ENCODE peak calls at places on chromosome 18, in seven cellular contexts. S, N, L, E, C, I and G are unnamed samples.
A peak's percentile ranks its signal among the peaks of the same experiment; 100 is the strongest.

GRCh38 chr18:29501952-29502351 is 1325.0 kb upstream of the CDH2 start:
- DNase-seq in S (no peak), N (no peak), L (no peak), E (no peak), C (no peak), I (no peak), G (no peak)

GRCh38 chr18:79580481-79581171 is 99.0 kb upstream of the CTDP1 start:
- DNase-seq in S (no peak), N (no peak), L (no peak), E (peak; percentile 72), C (no peak), I (peak; percentile 55), G (no peak)

GRCh38 chr18:3796434-3796833 is 346.5 kb downstream of the TGIF1 start:
- DNase-seq in S (no peak), N (no peak), L (no peak), E (no peak), C (no peak), I (no peak), G (no peak)

GRCh38 chr18:77316013-77316412 is 66.4 kb downstream of the GALR1 start:
- DNase-seq in S (no peak), N (no peak), L (no peak), E (no peak), C (no peak), I (no peak), G (no peak)

GRCh38 chr18:864872-865273 is 39.8 kb upstream of the ADCYAP1 start:
- DNase-seq in S (peak; percentile 39), N (peak; percentile 31), L (peak; percentile 64), E (no peak), C (peak; percentile 81), I (peak; percentile 81), G (peak; percentile 26)

GRCh38 chr18:44411277-44411900 is 269.3 kb upstream of the SETBP1 start:
- DNase-seq in S (no peak), N (no peak), L (no peak), E (no peak), C (no peak), I (no peak), G (no peak)

GRCh38 chr18:44143054-44143453 is 537.6 kb upstream of the SETBP1 start:
- DNase-seq in S (no peak), N (no peak), L (no peak), E (no peak), C (no peak), I (no peak), G (no peak)

GRCh38 chr18:5238371-5238758 is 41.3 kb upstream of the AKAIN1 start:
- DNase-seq in S (peak; percentile 18), N (no peak), L (peak; percentile 94), E (no peak), C (peak; percentile 63), I (peak; percentile 70), G (peak; percentile 16)

GRCh38 chr18:44320619-44321460 is 359.8 kb upstream of the SETBP1 start:
- DNase-seq in S (no peak), N (no peak), L (no peak), E (no peak), C (no peak), I (no peak), G (no peak)

GRCh38 chr18:34224423-34225217 is at the start of gene NOL4:
- DNase-seq in S (no peak), N (peak; percentile 79), L (peak; percentile 2), E (no peak), C (no peak), I (peak; percentile 67), G (peak; percentile 94)

GRCh38 chr18:51211552-51211951 is 14.1 kb upstream of the MEX3C start:
- DNase-seq in S (no peak), N (no peak), L (peak; percentile 11), E (no peak), C (no peak), I (no peak), G (no peak)

GRCh38 chr18:50796495-50796894 is 23.3 kb downstream of the MRO start:
- DNase-seq in S (no peak), N (no peak), L (peak; percentile 90), E (no peak), C (no peak), I (no peak), G (no peak)

GRCh38 chr18:27599202-27599829 is 414.2 kb upstream of the CHST9 start:
- DNase-seq in S (no peak), N (peak; percentile 2), L (peak; percentile 57), E (no peak), C (peak; percentile 83), I (no peak), G (no peak)

GRCh38 chr18:43161528-43161927 is 46.0 kb upstream of the RIT2 start:
- DNase-seq in S (no peak), N (no peak), L (no peak), E (no peak), C (no peak), I (no peak), G (no peak)

GRCh38 chr18:76412818-76413565 is 82.0 kb downstream of the ZNF516 start:
- DNase-seq in S (no peak), N (no peak), L (no peak), E (peak; percentile 50), C (no peak), I (peak; percentile 57), G (no peak)

GRCh38 chr18:12458761-12459160 is 51.0 kb downstream of the PRELID3A start:
- DNase-seq in S (no peak), N (no peak), L (no peak), E (no peak), C (no peak), I (no peak), G (no peak)

GRCh38 chr18:79203017-79203605 is 133.9 kb downstream of the ATP9B start:
- DNase-seq in S (no peak), N (no peak), L (no peak), E (no peak), C (no peak), I (no peak), G (no peak)

GRCh38 chr18:55100817-55101457 is 141.7 kb upstream of the CCDC68 start:
- DNase-seq in S (no peak), N (no peak), L (no peak), E (no peak), C (no peak), I (no peak), G (no peak)

GRCh38 chr18:45974088-45974536 is 7.0 kb upstream of the EPG5 start:
- DNase-seq in S (peak; percentile 52), N (peak; percentile 6), L (peak; percentile 78), E (no peak), C (peak; percentile 88), I (no peak), G (no peak)

GRCh38 chr18:28793911-28794310 is 617.0 kb upstream of the CDH2 start:
- DNase-seq in S (no peak), N (no peak), L (peak; percentile 58), E (no peak), C (no peak), I (no peak), G (no peak)

GRCh38 chr18:34153711-34154110 is 71.0 kb downstream of the NOL4 start:
- DNase-seq in S (no peak), N (no peak), L (peak; percentile 34), E (no peak), C (peak; percentile 80), I (no peak), G (no peak)

GRCh38 chr18:29962579-29962978 is 1080.0 kb downstream of the DSC3 start:
- DNase-seq in S (no peak), N (no peak), L (no peak), E (no peak), C (no peak), I (no peak), G (no peak)

GRCh38 chr18:12308386-12309100 is 502 bp downstream of the TUBB6 start:
- DNase-seq in S (no peak), N (no peak), L (peak; percentile 71), E (peak; percentile 96), C (no peak), I (peak; percentile 95), G (no peak)

DNA sequence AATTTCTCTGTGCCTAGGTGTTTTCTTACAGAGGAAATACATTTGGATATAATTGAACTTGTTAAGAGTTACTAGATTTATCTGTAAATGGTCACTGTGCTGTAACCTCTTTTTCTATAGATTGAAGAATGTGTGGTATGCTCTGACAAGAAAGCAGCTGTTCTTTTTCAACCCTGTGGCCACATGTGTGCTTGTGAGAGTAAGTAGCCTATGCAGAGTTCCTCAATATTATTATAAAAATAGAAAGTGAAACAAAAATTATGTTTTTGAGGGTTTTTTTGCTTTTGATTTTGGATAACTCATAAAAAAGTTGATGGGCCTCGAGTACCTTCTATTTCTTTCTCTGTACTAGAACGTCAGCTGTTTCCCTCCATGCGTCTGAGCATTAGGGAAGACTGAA is 112.4 kb downstream of the MIB1 start:
- DNase-seq in S (no peak), N (no peak), L (no peak), E (no peak), C (peak; percentile 58), I (no peak), G (no peak)
- H3K27ac ChIP-seq in S (no peak overlapping the region), N (no peak overlapping the region), L (peak overlapping the region; percentile 45), E (no peak overlapping the region), C (no peak overlapping the region), I (no peak overlapping the region), G (no peak overlapping the region)

DNA sequence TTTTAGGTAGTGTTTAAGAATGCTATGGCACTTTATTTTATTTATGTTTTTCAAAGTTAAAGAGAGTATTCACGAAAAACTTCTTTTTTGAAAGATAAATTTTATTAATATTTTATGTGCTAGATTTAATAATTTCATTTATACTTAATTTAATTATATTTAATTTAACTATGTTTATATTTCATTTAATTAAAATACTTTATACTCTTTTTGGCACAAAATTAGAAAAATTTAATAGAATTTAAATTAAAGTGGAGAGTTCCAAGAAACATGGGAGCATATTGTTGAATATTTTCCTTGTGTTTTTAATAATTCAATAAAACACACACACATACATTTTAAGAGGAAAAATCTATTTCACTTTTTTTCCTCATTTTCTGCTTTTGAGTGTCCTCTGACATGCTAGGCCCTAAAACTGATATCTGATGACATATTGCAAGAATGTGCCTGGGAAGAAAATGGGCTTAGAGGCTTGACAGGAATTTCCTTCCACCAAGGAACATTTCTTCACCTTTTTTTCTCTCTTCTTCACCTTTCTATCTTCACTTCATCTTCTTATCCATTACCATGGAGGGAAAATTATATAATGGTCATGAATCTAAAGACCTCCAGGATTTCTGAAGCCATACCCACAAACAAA is 15.4 kb downstream of the ARHGAP28 start:
- DNase-seq in S (no peak), N (no peak), L (no peak), E (no peak), C (no peak), I (no peak), G (no peak)
- H3K27ac ChIP-seq in S (no peak overlapping the region), N (no peak overlapping the region), L (no peak overlapping the region), E (no peak overlapping the region), C (no peak overlapping the region), I (no peak overlapping the region), G (no peak overlapping the region)

GRCh38 chr18:23115683-23116096 is 19.6 kb upstream of the CABLES1 start:
- DNase-seq in S (no peak), N (no peak), L (peak; percentile 74), E (no peak), C (no peak), I (no peak), G (no peak)
- H3K27ac ChIP-seq in S (no peak overlapping the region), N (no peak overlapping the region), L (no peak overlapping the region), E (no peak overlapping the region), C (no peak overlapping the region), I (no peak overlapping the region), G (no peak overlapping the region)

DNA sequence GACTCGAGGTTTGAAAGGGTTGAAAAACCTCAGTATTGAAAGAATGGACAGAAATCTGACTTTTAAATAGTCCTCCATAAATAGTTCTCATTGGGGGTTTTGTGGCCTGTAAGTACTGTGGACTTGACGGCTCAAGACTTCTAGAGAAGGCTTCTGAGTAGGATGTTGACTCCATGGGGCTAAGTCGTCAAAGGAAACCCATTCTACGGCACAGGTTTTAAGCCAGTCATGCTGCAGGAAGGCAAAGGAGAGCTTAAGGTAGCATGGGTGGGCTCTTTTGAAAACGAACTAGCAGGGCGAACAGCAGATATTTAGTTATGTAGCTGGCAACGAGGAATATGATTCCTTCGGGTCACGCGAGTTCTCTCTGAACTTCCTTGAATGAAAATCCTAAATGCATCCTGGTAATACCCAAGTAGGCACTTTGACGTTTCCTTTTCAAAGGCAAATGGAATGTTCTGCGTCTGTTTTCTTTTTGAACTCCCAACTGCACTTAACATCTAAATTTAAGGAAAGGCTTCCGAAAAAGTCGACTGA is 1.1 kb upstream of the NEDD4L start:
- DNase-seq in S (no peak), N (no peak), L (peak; percentile 55), E (no peak), C (peak; percentile 63), I (no peak), G (no peak)
- H3K27ac ChIP-seq in S (no peak overlapping the region), N (no peak overlapping the region), L (peak overlapping the region; percentile 86), E (no peak overlapping the region), C (peak overlapping the region; percentile 15), I (peak overlapping the region; percentile 75), G (peak overlapping the region; percentile 90)